ENCODE peak calls at places on chromosomes 5 and 9, in six cellular contexts. W, X, B, S, L and H are unnamed samples.

GRCh38 chr5:142769251-142769792 is 855 bp upstream of the ARHGAP26 start:
- DNase-seq in W (no peak), X (no peak), B (peak), S (no peak), L (no peak), H (no peak)

GRCh38 chr5:6525910-6526309 is 77.3 kb downstream of the UBE2QL1 start:
- DNase-seq in W (peak), X (peak), B (no peak), S (no peak), L (peak), H (no peak)

GRCh38 chr9:124213396-124213795 is 44.4 kb upstream of the NEK6 start:
- DNase-seq in W (no peak), X (no peak), B (no peak), S (no peak), L (no peak), H (no peak)

GRCh38 chr5:36744678-36745659 is 131.6 kb upstream of the NIPBL start:
- DNase-seq in W (peak), X (peak), B (peak), S (no peak), L (peak), H (peak)

GRCh38 chr5:61675015-61675692 is 343.1 kb downstream of the ZSWIM6 start:
- DNase-seq in W (no peak), X (peak), B (no peak), S (peak), L (peak), H (no peak)

GRCh38 chr9:75149841-75150241 is 61.5 kb downstream of the OSTF1 start:
- DNase-seq in W (no peak), X (no peak), B (no peak), S (no peak), L (no peak), H (no peak)

GRCh38 chr9:70635790-70636189 is 221.3 kb upstream of the KLF9 start:
- DNase-seq in W (peak), X (no peak), B (no peak), S (no peak), L (no peak), H (no peak)

GRCh38 chr5:82163459-82164108 is 114.6 kb downstream of the RPS23 start:
- DNase-seq in W (peak), X (no peak), B (no peak), S (no peak), L (no peak), H (no peak)

GRCh38 chr9:118418887-118419620 is 714.9 kb downstream of the TLR4 start:
- DNase-seq in W (no peak), X (no peak), B (no peak), S (no peak), L (peak), H (no peak)

GRCh38 chr9:131608469-131609115 is 63.3 kb downstream of the PRRT1B start:
- DNase-seq in W (peak), X (no peak), B (no peak), S (no peak), L (no peak), H (no peak)

GRCh38 chr5:144237851-144238250 is 67.2 kb downstream of the KCTD16 start:
- DNase-seq in W (peak), X (no peak), B (no peak), S (no peak), L (no peak), H (no peak)

GRCh38 chr5:15585128-15585527 is 85.1 kb downstream of the FBXL7 start:
- DNase-seq in W (no peak), X (no peak), B (no peak), S (no peak), L (no peak), H (no peak)

GRCh38 chr5:53980061-53980460 is 330.3 kb downstream of the ARL15 start:
- DNase-seq in W (no peak), X (no peak), B (no peak), S (no peak), L (no peak), H (no peak)

GRCh38 chr9:107484117-107484723 is 5.3 kb downstream of the KLF4 start:
- DNase-seq in W (peak), X (peak), B (peak), S (peak), L (peak), H (no peak)

GRCh38 chr5:180142824-180143610 is 66.0 kb downstream of the RASGEF1C start:
- DNase-seq in W (no peak), X (no peak), B (no peak), S (no peak), L (no peak), H (no peak)

GRCh38 chr5:89211836-89212235 is 328.9 kb upstream of the MEF2C start:
- DNase-seq in W (peak), X (no peak), B (no peak), S (no peak), L (no peak), H (no peak)

GRCh38 chr9:33184947-33185346 is 17.8 kb upstream of the B4GALT1 start:
- DNase-seq in W (no peak), X (no peak), B (no peak), S (no peak), L (no peak), H (no peak)

GRCh38 chr9:33438926-33439511 is 8.4 kb downstream of the AQP3 start:
- DNase-seq in W (no peak), X (no peak), B (no peak), S (no peak), L (no peak), H (no peak)